ENCODE peak calls at places on chromosomes 7 and 10, in nine cellular contexts. S is sigmoid colon; B is caudate nucleus; Z is NCI-H2029 treated with DMSO at 0.1 percent for 48 hours; P is HuH-7.5; V is SJSA1; O is mesothelial cell of epicardium; D is AG20443; T is stimulated activated CD8-positive, alpha-beta memory T cell treated with anti-CD3 and anti-CD28 coated beads, Interleukin-4, amount 100 ng/mL, for 48 hours. W is an unnamed sample.

GRCh38 chr10:6382081-6382480 is 179.3 kb downstream of the PFKFB3 start:
- DNase-seq in S (peak), B (no peak), Z (no peak), P (no peak), V (peak), O (no peak), D (peak), T (peak), W (no peak)

GRCh38 chr7:194257-194995 is 2.1 kb downstream of the FAM20C start:
- DNase-seq in S (no peak), B (no peak), Z (no peak), P (peak), V (no peak), O (no peak), D (peak), T (no peak), W (no peak)

GRCh38 chr7:12123172-12123571 is 87.9 kb upstream of the TMEM106B start:
- DNase-seq in S (no peak), B (no peak), Z (no peak), P (no peak), V (no peak), O (no peak), D (no peak), T (no peak), W (no peak)

GRCh38 chr10:112347709-112348671 is 25.9 kb upstream of the ACSL5 start:
- DNase-seq in S (no peak), B (no peak), Z (no peak), P (no peak), V (no peak), O (no peak), D (no peak), T (no peak), W (no peak)

GRCh38 chr7:152544481-152544927 is 108.7 kb upstream of the KMT2C start:
- DNase-seq in S (no peak), B (no peak), Z (no peak), P (no peak), V (no peak), O (no peak), D (no peak), T (no peak), W (no peak)

GRCh38 chr7:116777613-116778380 is 84.6 kb upstream of the CAPZA2 start:
- DNase-seq in S (no peak), B (no peak), Z (no peak), P (no peak), V (no peak), O (no peak), D (peak), T (no peak), W (no peak)

GRCh38 chr10:107418411-107418810 is 253.9 kb upstream of the SORCS1 start:
- DNase-seq in S (no peak), B (no peak), Z (no peak), P (no peak), V (no peak), O (no peak), D (no peak), T (no peak), W (no peak)

GRCh38 chr7:127251048-127251451 is 1.7 kb downstream of the GRM8 start:
- DNase-seq in S (no peak), B (no peak), Z (no peak), P (no peak), V (no peak), O (no peak), D (no peak), T (no peak), W (no peak)

GRCh38 chr10:7300327-7300726 is 110.5 kb downstream of the SFMBT2 start:
- DNase-seq in S (no peak), B (no peak), Z (no peak), P (no peak), V (no peak), O (no peak), D (no peak), T (no peak), W (no peak)

GRCh38 chr10:6228010-6228511 is 25.3 kb downstream of the PFKFB3 start:
- DNase-seq in S (no peak), B (no peak), Z (no peak), P (no peak), V (no peak), O (no peak), D (no peak), T (no peak), W (no peak)

GRCh38 chr10:21526184-21526951 is 886 bp upstream of the SKIDA1 start:
- DNase-seq in S (peak), B (no peak), Z (no peak), P (no peak), V (peak), O (peak), D (peak), T (peak), W (peak)

GRCh38 chr10:91022924-91023707 is 102.2 kb upstream of the ANKRD1 start:
- DNase-seq in S (peak), B (no peak), Z (no peak), P (no peak), V (no peak), O (no peak), D (no peak), T (no peak), W (no peak)

GRCh38 chr10:101062231-101063161 is 707 bp downstream of the KAZALD1 start:
- DNase-seq in S (peak), B (no peak), Z (no peak), P (peak), V (no peak), O (peak), D (peak), T (peak), W (peak)